ENCODE peak calls at places on chromosomes 5 and 9, in seven cellular contexts. R, E, T, I, M, D and W are unnamed samples.

GRCh38 chr9:99433555-99433954 is 211.5 kb downstream of the SEC61B start:
- DNase-seq in E (peak; percentile 74), D (peak; percentile 11), I (peak; percentile 90), M (no peak), R (no peak), T (peak; percentile 77), W (peak; percentile 95)

GRCh38 chr5:145854651-145855258 is 18.1 kb downstream of the GRXCR2 start:
- DNase-seq in T (peak; percentile 68), I (no peak), M (no peak), D (no peak), E (no peak), R (no peak), W (peak; percentile 54)

GRCh38 chr5:150503977-150504620 is 3.8 kb upstream of the NDST1 start:
- DNase-seq in M (peak; percentile 70), I (no peak), T (peak; percentile 45), E (peak; percentile 91), R (peak; percentile 86), D (peak; percentile 69), W (no peak)

GRCh38 chr5:166032601-166033000 is 2258.8 kb upstream of the WWC1 start:
- DNase-seq in M (no peak), R (no peak), E (no peak), T (no peak), D (no peak), I (no peak), W (peak; percentile 70)

GRCh38 chr5:14429102-14429501 is 152.5 kb upstream of the OTULINL start:
- DNase-seq in T (no peak), M (no peak), D (no peak), I (no peak), E (no peak), R (peak; percentile 41), W (no peak)

GRCh38 chr5:6287136-6287535 is 91.2 kb downstream of the MED10 start:
- DNase-seq in D (no peak), E (no peak), I (no peak), R (no peak), M (no peak), T (no peak), W (no peak)

GRCh38 chr5:82044015-82044414 is 72.2 kb downstream of the ATG10 start:
- DNase-seq in E (no peak), M (no peak), R (no peak), I (no peak), D (no peak), T (no peak), W (no peak)

GRCh38 chr5:171736976-171737848 is 48.4 kb upstream of the SMIM23 start:
- DNase-seq in I (peak; percentile 85), E (peak; percentile 39), M (peak; percentile 73), D (peak; percentile 68), T (no peak), R (no peak), W (no peak)

GRCh38 chr9:120925535-120926396 is 830 bp downstream of the TRAF1 start:
- DNase-seq in D (no peak), R (no peak), I (no peak), M (no peak), T (peak; percentile 94), E (no peak), W (peak; percentile 42)

GRCh38 chr9:105818903-105819302 is 124.6 kb downstream of the TMEM38B start:
- DNase-seq in E (no peak), T (no peak), R (no peak), I (no peak), D (no peak), M (no peak), W (no peak)

GRCh38 chr5:126492939-126493338 is 69.7 kb downstream of the GRAMD2B start:
- DNase-seq in E (no peak), I (no peak), T (peak; percentile 47), R (no peak), M (no peak), D (no peak), W (no peak)

GRCh38 chr5:180175015-180175431 is 34.0 kb downstream of the RASGEF1C start:
- DNase-seq in I (no peak), D (no peak), M (no peak), T (no peak), R (no peak), E (no peak), W (no peak)

GRCh38 chr5:133801955-133802751 is 166.3 kb downstream of the C5orf15 start:
- DNase-seq in T (peak; percentile 5), M (peak; percentile 50), E (no peak), D (peak; percentile 47), I (no peak), R (peak; percentile 36), W (no peak)

GRCh38 chr5:138686668-138687067 is 66.6 kb upstream of the CTNNA1 start:
- DNase-seq in T (peak; percentile 70), D (no peak), M (no peak), R (no peak), E (no peak), I (no peak), W (no peak)

GRCh38 chr9:35923927-35924763 is 14.9 kb downstream of the SPAAR start:
- DNase-seq in M (no peak), I (peak; percentile 77), T (peak; percentile 95), R (no peak), E (no peak), D (no peak), W (peak; percentile 89)

GRCh38 chr9:83166369-83166768 is 103.4 kb upstream of the RASEF start:
- DNase-seq in I (no peak), E (peak; percentile 69), D (no peak), R (peak; percentile 78), T (no peak), M (no peak), W (peak; percentile 69)

GRCh38 chr9:15430920-15431844 is 8.5 kb downstream of the SNAPC3 start:
- DNase-seq in T (no peak), D (no peak), M (no peak), R (no peak), E (peak; percentile 36), I (no peak), W (no peak)

GRCh38 chr5:118791986-118792734 is 196.2 kb downstream of the DTWD2 start:
- DNase-seq in E (no peak), T (peak; percentile 80), I (peak; percentile 42), R (peak; percentile 30), D (peak; percentile 33), M (peak; percentile 41), W (peak; percentile 53)

GRCh38 chr5:57891443-57891842 is 408.8 kb upstream of the ACTBL2 start:
- DNase-seq in I (no peak), E (no peak), D (no peak), R (no peak), T (no peak), M (no peak), W (no peak)

GRCh38 chr5:132425009-132425937 is 55.8 kb downstream of the SLC22A5 start:
- DNase-seq in T (peak; percentile 91), I (peak; percentile 23), D (no peak), M (no peak), E (no peak), R (no peak), W (peak; percentile 73)

GRCh38 chr5:109454726-109455505 is 45.1 kb upstream of the PJA2 start:
- DNase-seq in E (no peak), D (no peak), M (no peak), T (peak; percentile 73), R (no peak), I (peak; percentile 23), W (no peak)

GRCh38 chr9:131423171-131423581 is 29.3 kb downstream of the PRRC2B start:
- DNase-seq in M (peak; percentile 61), T (peak; percentile 92), D (peak; percentile 66), E (peak; percentile 43), R (peak; percentile 69), I (peak; percentile 35), W (peak; percentile 98)

GRCh38 chr9:131419716-131420115 is 25.8 kb downstream of the PRRC2B start:
- DNase-seq in I (no peak), D (no peak), E (no peak), M (no peak), R (no peak), T (no peak), W (no peak)

GRCh38 chr9:131421691-131422090 is 27.8 kb downstream of the PRRC2B start:
- DNase-seq in R (no peak), E (no peak), D (no peak), M (no peak), I (no peak), T (no peak), W (no peak)

GRCh38 chr9:131420913-131421312 is 27.0 kb downstream of the PRRC2B start:
- DNase-seq in D (no peak), E (no peak), I (no peak), M (no peak), T (peak; percentile 55), R (no peak), W (peak; percentile 36)

GRCh38 chr9:131422241-131422792 is 28.4 kb downstream of the PRRC2B start:
- DNase-seq in I (no peak), M (no peak), E (no peak), T (peak; percentile 35), D (no peak), R (no peak), W (peak; percentile 83)
- TF ChIP-seq CTCF in I (no peak), M (no peak), E (no peak), T (peak; percentile 1), D (peak; percentile 38), R (no peak), W (no peak)

GRCh38 chr5:113682497-113683136 is 169.1 kb downstream of the YTHDC2 start:
- DNase-seq in T (peak; percentile 9), E (no peak), M (no peak), D (no peak), I (no peak), R (no peak), W (no peak)
- TF ChIP-seq CTCF in T (no peak), E (no peak), M (no peak), D (peak; percentile 29), I (no peak), R (no peak), W (no peak)

DNA sequence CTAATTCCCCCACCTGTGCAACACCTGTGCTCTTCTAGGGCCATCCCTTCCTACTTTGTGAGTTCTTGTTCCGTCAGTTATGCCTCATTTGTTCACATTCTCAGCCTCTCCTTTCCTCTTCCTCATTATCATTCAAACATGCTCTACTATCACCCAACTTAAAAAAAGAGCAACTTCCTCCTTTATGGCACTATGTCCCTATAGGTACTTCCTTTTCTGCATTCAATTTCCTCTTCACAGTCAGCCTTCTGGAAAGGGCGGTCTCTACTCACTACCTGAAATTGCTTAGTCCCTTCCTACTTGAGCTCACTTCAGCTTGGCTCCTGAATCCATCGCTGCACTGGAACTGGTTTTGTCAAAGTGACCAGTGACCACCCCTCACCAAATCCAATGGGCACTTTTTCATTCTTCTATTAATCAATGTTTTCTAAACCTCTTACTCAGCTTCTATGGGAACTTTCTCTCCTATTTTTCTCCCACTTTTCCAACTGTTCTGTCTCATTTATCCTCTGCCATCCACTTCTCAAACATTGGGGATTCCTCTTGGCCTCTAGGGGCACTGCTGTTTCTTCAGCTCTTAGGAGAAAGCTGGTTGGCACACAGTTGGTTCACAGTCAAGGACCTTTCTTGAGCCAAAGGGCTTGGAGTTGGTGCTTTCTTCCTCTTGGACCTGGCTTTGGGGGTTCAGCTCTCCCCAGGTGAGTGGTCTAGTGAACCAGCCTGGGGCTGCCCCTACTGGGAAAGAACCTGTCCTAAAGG is 112.0 kb upstream of the LHFPL2 start:
- DNase-seq in M (no peak), D (no peak), T (no peak), I (no peak), E (no peak), R (no peak), W (no peak)
- TF ChIP-seq CTCF in M (no peak), D (no peak), T (peak; percentile 39), I (peak; percentile 16), E (no peak), R (no peak), W (no peak)

DNA sequence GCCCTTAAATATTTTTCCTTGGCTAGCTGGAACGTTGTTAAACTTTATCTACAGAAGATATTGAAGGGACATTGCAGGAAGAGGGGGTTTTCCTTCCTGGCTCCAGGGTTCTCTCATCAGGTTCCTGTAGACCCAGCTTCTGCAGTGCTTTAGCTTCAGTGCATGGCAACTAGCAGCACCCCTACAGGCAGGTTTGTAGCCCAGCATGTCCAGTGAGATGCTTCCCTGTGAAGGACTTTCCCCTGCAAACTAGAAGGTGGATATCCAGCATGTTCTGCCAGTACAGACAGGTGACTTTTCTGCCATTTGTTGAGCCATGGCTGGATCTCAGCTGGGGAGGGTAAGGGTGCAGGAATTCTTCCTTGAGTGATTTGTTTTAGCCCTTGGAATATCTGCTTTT is 10.4 kb downstream of the CCL28 start:
- DNase-seq in E (no peak), I (no peak), R (no peak), M (no peak), T (peak; percentile 18), D (no peak), W (no peak)
- TF ChIP-seq CTCF in E (no peak), I (peak; percentile 18), R (no peak), M (no peak), T (peak; percentile 51), D (no peak), W (no peak)